ENCODE peak calls at places on chromosomes 11 and 22, in ten cellular contexts. One of them, this sample, is unnamed.

GRCh38 chr22:49011769-49012598 is 815.7 kb downstream of the BRD1 start:
- DNase-seq in activated effector memory CD4-positive, alpha-beta T cell treated with anti-CD3 and anti-CD28 coated beads, Interleukin-2, amount 50 U/mL, for 16 hours: peak
- DNase-seq in progenitor cell of endocrine pancreas: no peak
- DNase-seq in ovary: peak
- DNase-seq in GM03348: peak
- DNase-seq in activated CD4-positive, alpha-beta T cell treated with anti-CD3 and anti-CD28 coated beads for 48 hours: no peak
- DNase-seq in kidney epithelial cell: no peak
- DNase-seq in stimulated activated CD4-positive, alpha-beta T cell treated with anti-CD3 and anti-CD28 coated beads, TNF-alpha, amount 100 ng/mL, for 1 hour: no peak
- DNase-seq in NCI-H1105: no peak
- DNase-seq in pulmonary artery endothelial cell: no peak
- DNase-seq in this sample: no peak

GRCh38 chr11:64060861-64061444 is 25.2 kb downstream of the FLRT1 start:
- DNase-seq in activated effector memory CD4-positive, alpha-beta T cell treated with anti-CD3 and anti-CD28 coated beads, Interleukin-2, amount 50 U/mL, for 16 hours: peak
- DNase-seq in progenitor cell of endocrine pancreas: peak
- DNase-seq in ovary: peak
- DNase-seq in GM03348: peak
- DNase-seq in activated CD4-positive, alpha-beta T cell treated with anti-CD3 and anti-CD28 coated beads for 48 hours: peak
- DNase-seq in kidney epithelial cell: no peak
- DNase-seq in stimulated activated CD4-positive, alpha-beta T cell treated with anti-CD3 and anti-CD28 coated beads, TNF-alpha, amount 100 ng/mL, for 1 hour: peak
- DNase-seq in NCI-H1105: peak
- DNase-seq in pulmonary artery endothelial cell: no peak
- DNase-seq in this sample: peak

GRCh38 chr22:38844661-38845367 is 986 bp upstream of the NPTXR start:
- DNase-seq in activated effector memory CD4-positive, alpha-beta T cell treated with anti-CD3 and anti-CD28 coated beads, Interleukin-2, amount 50 U/mL, for 16 hours: no peak
- DNase-seq in progenitor cell of endocrine pancreas: no peak
- DNase-seq in ovary: no peak
- DNase-seq in GM03348: no peak
- DNase-seq in activated CD4-positive, alpha-beta T cell treated with anti-CD3 and anti-CD28 coated beads for 48 hours: no peak
- DNase-seq in kidney epithelial cell: no peak
- DNase-seq in stimulated activated CD4-positive, alpha-beta T cell treated with anti-CD3 and anti-CD28 coated beads, TNF-alpha, amount 100 ng/mL, for 1 hour: no peak
- DNase-seq in NCI-H1105: no peak
- DNase-seq in pulmonary artery endothelial cell: no peak
- DNase-seq in this sample: no peak

GRCh38 chr11:60777572-60777971 is 7.6 kb upstream of the MS4A10 start:
- DNase-seq in activated effector memory CD4-positive, alpha-beta T cell treated with anti-CD3 and anti-CD28 coated beads, Interleukin-2, amount 50 U/mL, for 16 hours: no peak
- DNase-seq in progenitor cell of endocrine pancreas: no peak
- DNase-seq in ovary: no peak
- DNase-seq in GM03348: peak
- DNase-seq in activated CD4-positive, alpha-beta T cell treated with anti-CD3 and anti-CD28 coated beads for 48 hours: no peak
- DNase-seq in kidney epithelial cell: peak
- DNase-seq in stimulated activated CD4-positive, alpha-beta T cell treated with anti-CD3 and anti-CD28 coated beads, TNF-alpha, amount 100 ng/mL, for 1 hour: no peak
- DNase-seq in NCI-H1105: no peak
- DNase-seq in pulmonary artery endothelial cell: peak
- DNase-seq in this sample: no peak

GRCh38 chr22:20777420-20778177 is 3.7 kb downstream of the SERPIND1 start:
- DNase-seq in activated effector memory CD4-positive, alpha-beta T cell treated with anti-CD3 and anti-CD28 coated beads, Interleukin-2, amount 50 U/mL, for 16 hours: no peak
- DNase-seq in progenitor cell of endocrine pancreas: no peak
- DNase-seq in ovary: no peak
- DNase-seq in GM03348: peak
- DNase-seq in activated CD4-positive, alpha-beta T cell treated with anti-CD3 and anti-CD28 coated beads for 48 hours: no peak
- DNase-seq in kidney epithelial cell: peak
- DNase-seq in stimulated activated CD4-positive, alpha-beta T cell treated with anti-CD3 and anti-CD28 coated beads, TNF-alpha, amount 100 ng/mL, for 1 hour: no peak
- DNase-seq in NCI-H1105: peak
- DNase-seq in pulmonary artery endothelial cell: peak
- DNase-seq in this sample: no peak

GRCh38 chr11:67647471-67647870 is 3.1 kb downstream of the ACY3 start:
- DNase-seq in activated effector memory CD4-positive, alpha-beta T cell treated with anti-CD3 and anti-CD28 coated beads, Interleukin-2, amount 50 U/mL, for 16 hours: no peak
- DNase-seq in progenitor cell of endocrine pancreas: no peak
- DNase-seq in ovary: no peak
- DNase-seq in GM03348: no peak
- DNase-seq in activated CD4-positive, alpha-beta T cell treated with anti-CD3 and anti-CD28 coated beads for 48 hours: no peak
- DNase-seq in kidney epithelial cell: no peak
- DNase-seq in stimulated activated CD4-positive, alpha-beta T cell treated with anti-CD3 and anti-CD28 coated beads, TNF-alpha, amount 100 ng/mL, for 1 hour: no peak
- DNase-seq in NCI-H1105: no peak
- DNase-seq in pulmonary artery endothelial cell: no peak
- DNase-seq in this sample: no peak

GRCh38 chr22:45009881-45010531 is at the start of gene PHF21B:
- DNase-seq in activated effector memory CD4-positive, alpha-beta T cell treated with anti-CD3 and anti-CD28 coated beads, Interleukin-2, amount 50 U/mL, for 16 hours: no peak
- DNase-seq in progenitor cell of endocrine pancreas: peak
- DNase-seq in ovary: peak
- DNase-seq in GM03348: peak
- DNase-seq in activated CD4-positive, alpha-beta T cell treated with anti-CD3 and anti-CD28 coated beads for 48 hours: peak
- DNase-seq in kidney epithelial cell: no peak
- DNase-seq in stimulated activated CD4-positive, alpha-beta T cell treated with anti-CD3 and anti-CD28 coated beads, TNF-alpha, amount 100 ng/mL, for 1 hour: peak
- DNase-seq in NCI-H1105: peak
- DNase-seq in pulmonary artery endothelial cell: no peak
- DNase-seq in this sample: no peak

GRCh38 chr11:77038029-77038824 is 4.0 kb downstream of the B3GNT6 start:
- DNase-seq in activated effector memory CD4-positive, alpha-beta T cell treated with anti-CD3 and anti-CD28 coated beads, Interleukin-2, amount 50 U/mL, for 16 hours: no peak
- DNase-seq in progenitor cell of endocrine pancreas: no peak
- DNase-seq in ovary: no peak
- DNase-seq in GM03348: no peak
- DNase-seq in activated CD4-positive, alpha-beta T cell treated with anti-CD3 and anti-CD28 coated beads for 48 hours: no peak
- DNase-seq in kidney epithelial cell: no peak
- DNase-seq in stimulated activated CD4-positive, alpha-beta T cell treated with anti-CD3 and anti-CD28 coated beads, TNF-alpha, amount 100 ng/mL, for 1 hour: no peak
- DNase-seq in NCI-H1105: no peak
- DNase-seq in pulmonary artery endothelial cell: no peak
- DNase-seq in this sample: no peak

GRCh38 chr11:1929621-1930447 is 10.3 kb downstream of the TNNT3 start:
- DNase-seq in activated effector memory CD4-positive, alpha-beta T cell treated with anti-CD3 and anti-CD28 coated beads, Interleukin-2, amount 50 U/mL, for 16 hours: no peak
- DNase-seq in progenitor cell of endocrine pancreas: no peak
- DNase-seq in ovary: no peak
- DNase-seq in GM03348: no peak
- DNase-seq in activated CD4-positive, alpha-beta T cell treated with anti-CD3 and anti-CD28 coated beads for 48 hours: no peak
- DNase-seq in kidney epithelial cell: no peak
- DNase-seq in stimulated activated CD4-positive, alpha-beta T cell treated with anti-CD3 and anti-CD28 coated beads, TNF-alpha, amount 100 ng/mL, for 1 hour: no peak
- DNase-seq in NCI-H1105: no peak
- DNase-seq in pulmonary artery endothelial cell: no peak
- DNase-seq in this sample: no peak

GRCh38 chr11:108112059-108112458 is 9.3 kb upstream of the ACAT1 start:
- DNase-seq in activated effector memory CD4-positive, alpha-beta T cell treated with anti-CD3 and anti-CD28 coated beads, Interleukin-2, amount 50 U/mL, for 16 hours: no peak
- DNase-seq in progenitor cell of endocrine pancreas: no peak
- DNase-seq in ovary: no peak
- DNase-seq in GM03348: no peak
- DNase-seq in activated CD4-positive, alpha-beta T cell treated with anti-CD3 and anti-CD28 coated beads for 48 hours: no peak
- DNase-seq in kidney epithelial cell: no peak
- DNase-seq in stimulated activated CD4-positive, alpha-beta T cell treated with anti-CD3 and anti-CD28 coated beads, TNF-alpha, amount 100 ng/mL, for 1 hour: no peak
- DNase-seq in NCI-H1105: no peak
- DNase-seq in pulmonary artery endothelial cell: no peak
- DNase-seq in this sample: no peak

GRCh38 chr11:119344291-119345010 is 2.1 kb downstream of the MFRP start:
- DNase-seq in activated effector memory CD4-positive, alpha-beta T cell treated with anti-CD3 and anti-CD28 coated beads, Interleukin-2, amount 50 U/mL, for 16 hours: no peak
- DNase-seq in progenitor cell of endocrine pancreas: no peak
- DNase-seq in ovary: no peak
- DNase-seq in GM03348: no peak
- DNase-seq in activated CD4-positive, alpha-beta T cell treated with anti-CD3 and anti-CD28 coated beads for 48 hours: no peak
- DNase-seq in kidney epithelial cell: no peak
- DNase-seq in stimulated activated CD4-positive, alpha-beta T cell treated with anti-CD3 and anti-CD28 coated beads, TNF-alpha, amount 100 ng/mL, for 1 hour: no peak
- DNase-seq in NCI-H1105: no peak
- DNase-seq in pulmonary artery endothelial cell: no peak
- DNase-seq in this sample: no peak

GRCh38 chr22:22407061-22407460 is 101.5 kb downstream of the ZNF280B start:
- DNase-seq in activated effector memory CD4-positive, alpha-beta T cell treated with anti-CD3 and anti-CD28 coated beads, Interleukin-2, amount 50 U/mL, for 16 hours: no peak
- DNase-seq in progenitor cell of endocrine pancreas: no peak
- DNase-seq in ovary: no peak
- DNase-seq in GM03348: no peak
- DNase-seq in activated CD4-positive, alpha-beta T cell treated with anti-CD3 and anti-CD28 coated beads for 48 hours: no peak
- DNase-seq in kidney epithelial cell: no peak
- DNase-seq in stimulated activated CD4-positive, alpha-beta T cell treated with anti-CD3 and anti-CD28 coated beads, TNF-alpha, amount 100 ng/mL, for 1 hour: no peak
- DNase-seq in NCI-H1105: no peak
- DNase-seq in pulmonary artery endothelial cell: no peak
- DNase-seq in this sample: no peak

GRCh38 chr22:22818861-22819855 is 68.5 kb upstream of the IGLL5 start:
- DNase-seq in activated effector memory CD4-positive, alpha-beta T cell treated with anti-CD3 and anti-CD28 coated beads, Interleukin-2, amount 50 U/mL, for 16 hours: peak
- DNase-seq in progenitor cell of endocrine pancreas: no peak
- DNase-seq in ovary: no peak
- DNase-seq in GM03348: no peak
- DNase-seq in activated CD4-positive, alpha-beta T cell treated with anti-CD3 and anti-CD28 coated beads for 48 hours: no peak
- DNase-seq in kidney epithelial cell: no peak
- DNase-seq in stimulated activated CD4-positive, alpha-beta T cell treated with anti-CD3 and anti-CD28 coated beads, TNF-alpha, amount 100 ng/mL, for 1 hour: no peak
- DNase-seq in NCI-H1105: no peak
- DNase-seq in pulmonary artery endothelial cell: no peak
- DNase-seq in this sample: no peak

GRCh38 chr11:76237914-76238313 is 31.6 kb upstream of the WNT11 start:
- DNase-seq in activated effector memory CD4-positive, alpha-beta T cell treated with anti-CD3 and anti-CD28 coated beads, Interleukin-2, amount 50 U/mL, for 16 hours: no peak
- DNase-seq in progenitor cell of endocrine pancreas: no peak
- DNase-seq in ovary: no peak
- DNase-seq in GM03348: no peak
- DNase-seq in activated CD4-positive, alpha-beta T cell treated with anti-CD3 and anti-CD28 coated beads for 48 hours: no peak
- DNase-seq in kidney epithelial cell: no peak
- DNase-seq in stimulated activated CD4-positive, alpha-beta T cell treated with anti-CD3 and anti-CD28 coated beads, TNF-alpha, amount 100 ng/mL, for 1 hour: no peak
- DNase-seq in NCI-H1105: no peak
- DNase-seq in pulmonary artery endothelial cell: no peak
- DNase-seq in this sample: no peak

GRCh38 chr11:72776117-72776843 is 17.6 kb downstream of the STARD10 start:
- DNase-seq in activated effector memory CD4-positive, alpha-beta T cell treated with anti-CD3 and anti-CD28 coated beads, Interleukin-2, amount 50 U/mL, for 16 hours: no peak
- DNase-seq in progenitor cell of endocrine pancreas: no peak
- DNase-seq in ovary: no peak
- DNase-seq in GM03348: no peak
- DNase-seq in activated CD4-positive, alpha-beta T cell treated with anti-CD3 and anti-CD28 coated beads for 48 hours: no peak
- DNase-seq in kidney epithelial cell: no peak
- DNase-seq in stimulated activated CD4-positive, alpha-beta T cell treated with anti-CD3 and anti-CD28 coated beads, TNF-alpha, amount 100 ng/mL, for 1 hour: no peak
- DNase-seq in NCI-H1105: no peak
- DNase-seq in pulmonary artery endothelial cell: no peak
- DNase-seq in this sample: no peak

GRCh38 chr11:12678991-12679390 is 4.8 kb downstream of the TEAD1 start:
- DNase-seq in activated effector memory CD4-positive, alpha-beta T cell treated with anti-CD3 and anti-CD28 coated beads, Interleukin-2, amount 50 U/mL, for 16 hours: no peak
- DNase-seq in progenitor cell of endocrine pancreas: no peak
- DNase-seq in ovary: no peak
- DNase-seq in GM03348: no peak
- DNase-seq in activated CD4-positive, alpha-beta T cell treated with anti-CD3 and anti-CD28 coated beads for 48 hours: no peak
- DNase-seq in kidney epithelial cell: no peak
- DNase-seq in stimulated activated CD4-positive, alpha-beta T cell treated with anti-CD3 and anti-CD28 coated beads, TNF-alpha, amount 100 ng/mL, for 1 hour: no peak
- DNase-seq in NCI-H1105: no peak
- DNase-seq in pulmonary artery endothelial cell: no peak
- DNase-seq in this sample: no peak

GRCh38 chr11:16788141-16789060 is 50.0 kb downstream of the C11orf58 start:
- DNase-seq in activated effector memory CD4-positive, alpha-beta T cell treated with anti-CD3 and anti-CD28 coated beads, Interleukin-2, amount 50 U/mL, for 16 hours: peak
- DNase-seq in progenitor cell of endocrine pancreas: peak
- DNase-seq in ovary: peak
- DNase-seq in GM03348: peak
- DNase-seq in activated CD4-positive, alpha-beta T cell treated with anti-CD3 and anti-CD28 coated beads for 48 hours: peak
- DNase-seq in kidney epithelial cell: peak
- DNase-seq in stimulated activated CD4-positive, alpha-beta T cell treated with anti-CD3 and anti-CD28 coated beads, TNF-alpha, amount 100 ng/mL, for 1 hour: peak
- DNase-seq in NCI-H1105: peak
- DNase-seq in pulmonary artery endothelial cell: no peak
- DNase-seq in this sample: peak

GRCh38 chr11:113045146-113045545 is 83.9 kb downstream of the NCAM1 start:
- DNase-seq in activated effector memory CD4-positive, alpha-beta T cell treated with anti-CD3 and anti-CD28 coated beads, Interleukin-2, amount 50 U/mL, for 16 hours: no peak
- DNase-seq in progenitor cell of endocrine pancreas: no peak
- DNase-seq in ovary: no peak
- DNase-seq in GM03348: no peak
- DNase-seq in activated CD4-positive, alpha-beta T cell treated with anti-CD3 and anti-CD28 coated beads for 48 hours: no peak
- DNase-seq in kidney epithelial cell: no peak
- DNase-seq in stimulated activated CD4-positive, alpha-beta T cell treated with anti-CD3 and anti-CD28 coated beads, TNF-alpha, amount 100 ng/mL, for 1 hour: no peak
- DNase-seq in NCI-H1105: no peak
- DNase-seq in pulmonary artery endothelial cell: no peak
- DNase-seq in this sample: no peak